ENCODE peak calls at places on chromosomes 5 and 9, in four cellular contexts. J is A549, P is uterus, U is stomach. I is an unnamed sample.

GRCh38 chr5:99104538-99105132 is 175.8 kb upstream of the CHD1 start:
- DNase-seq in P (no peak), J (peak), U (no peak), I (peak)

GRCh38 chr9:16238730-16239129 is 631.7 kb downstream of the BNC2 start:
- DNase-seq in U (no peak), J (no peak), P (no peak), I (no peak)

GRCh38 chr9:70021026-70021571 is 22.5 kb upstream of the MAMDC2 start:
- DNase-seq in P (no peak), J (no peak), U (peak), I (no peak)

GRCh38 chr9:113309204-113309813 is 6.1 kb upstream of the RNF183 start:
- DNase-seq in J (peak), U (peak), P (no peak), I (peak)

GRCh38 chr9:114344692-114345091 is 15.0 kb downstream of the ORM2 start:
- DNase-seq in J (no peak), P (no peak), U (no peak), I (no peak)

GRCh38 chr5:8907168-8907868 is 638.6 kb downstream of the SEMA5A start:
- DNase-seq in P (no peak), J (no peak), U (no peak), I (no peak)

GRCh38 chr5:73339165-73339564 is 109.4 kb downstream of the FOXD1 start:
- DNase-seq in P (no peak), U (no peak), J (no peak), I (no peak)

GRCh38 chr9:19342927-19343326 is 37.1 kb downstream of the RPS6 start:
- DNase-seq in U (no peak), P (no peak), J (no peak), I (no peak)

GRCh38 chr5:55997742-55998351 is 3.1 kb upstream of the IL6ST start:
- DNase-seq in U (no peak), P (no peak), J (peak), I (peak)

GRCh38 chr9:133701981-133702797 is 36.0 kb downstream of the SARDH start:
- DNase-seq in P (peak), J (no peak), U (no peak), I (no peak)

GRCh38 chr9:90140131-90140818 is 502.3 kb downstream of the DIRAS2 start:
- DNase-seq in U (no peak), P (no peak), J (no peak), I (no peak)

GRCh38 chr5:16437974-16438373 is 27.6 kb downstream of the ZNF622 start:
- DNase-seq in U (no peak), P (no peak), J (peak), I (peak)

GRCh38 chr9:127762111-127762676 is 16.3 kb downstream of the SH2D3C start:
- DNase-seq in P (no peak), J (no peak), U (no peak), I (no peak)

GRCh38 chr5:175027390-175027789 is 303.0 kb downstream of the MSX2 start:
- DNase-seq in U (no peak), J (no peak), P (no peak), I (peak)
- TF ChIP-seq CTCF in U (no peak), J (no peak), P (no peak), I (no peak)

DNA sequence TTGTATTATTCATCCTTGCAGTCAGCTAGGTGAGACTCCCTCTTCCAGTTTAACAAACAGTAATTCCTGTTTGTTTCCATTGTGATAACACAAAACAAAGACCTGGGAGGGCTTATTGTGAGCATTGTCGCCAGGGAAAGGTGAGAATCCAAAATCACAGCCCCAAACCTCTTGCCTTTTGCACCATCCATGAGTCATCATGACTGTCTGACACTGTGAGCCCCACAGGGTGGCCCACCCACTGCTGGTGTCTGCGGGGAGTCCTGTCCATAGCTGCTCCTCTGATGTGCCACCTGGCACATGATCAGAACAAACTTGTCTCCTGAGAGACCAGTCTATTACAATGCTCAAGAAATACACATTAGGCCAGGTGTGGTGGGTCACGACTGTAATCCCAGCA is 33.7 kb upstream of the S1PR3 start:
- DNase-seq in U (no peak), P (no peak), J (peak), I (no peak)
- TF ChIP-seq POLR2A in U (no peak), P (no peak), J (no peak), I (no peak)

GRCh38 chr9:34664281-34665108 is 2.0 kb upstream of the CCL27 start:
- DNase-seq in U (peak), P (peak), J (peak), I (peak)

GRCh38 chr9:34665381-34666250 is 3.2 kb upstream of the CCL27 start:
- DNase-seq in P (peak), J (peak), U (peak), I (peak)

GRCh38 chr9:34665109-34665380 is 2.6 kb upstream of the CCL27 start:
- DNase-seq in U (no peak), J (no peak), P (no peak), I (no peak)

GRCh38 chr9:34663296-34663590 is 786 bp upstream of the CCL27 start:
- DNase-seq in J (no peak), U (no peak), P (no peak), I (no peak)

GRCh38 chr9:34662544-34663295 is at the start of gene CCL27:
- DNase-seq in P (no peak), U (no peak), J (no peak), I (no peak)
- TF ChIP-seq CTCF in P (no peak), U (no peak), J (no peak), I (no peak)

DNA sequence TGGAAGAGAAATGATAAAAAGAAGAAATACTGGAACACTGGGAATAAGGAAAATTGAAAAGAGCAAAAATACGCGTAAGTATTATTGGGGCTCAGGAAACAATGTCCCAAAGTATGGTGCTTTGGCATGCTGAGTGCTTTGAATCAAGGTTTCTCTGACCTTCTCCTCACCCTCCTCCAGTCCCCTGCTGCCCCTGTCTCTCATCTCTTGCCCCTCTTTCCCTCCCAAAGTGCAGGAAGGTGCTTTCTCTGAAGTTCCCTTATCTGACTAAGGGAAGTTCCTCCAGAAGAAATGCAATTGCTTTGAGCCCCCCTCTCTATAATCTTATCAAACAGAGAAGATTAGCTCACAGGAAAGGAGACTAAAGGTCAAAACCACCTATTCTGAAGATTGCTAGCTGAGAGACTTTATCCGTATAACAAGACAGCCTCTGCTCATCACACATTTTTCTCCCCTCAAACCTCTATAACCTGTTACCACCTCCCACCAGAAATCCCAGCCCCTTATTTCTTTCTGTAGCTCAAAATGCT is 288.2 kb downstream of the ARL15 start:
- DNase-seq in P (no peak), U (no peak), J (no peak), I (no peak)
- TF ChIP-seq POLR2A in P (no peak), U (no peak), J (no peak), I (no peak)

GRCh38 chr5:53560506-53561191 is at the start of gene NDUFS4:
- DNase-seq in U (peak), J (peak), P (peak), I (peak)
- TF ChIP-seq CTCF in U (no peak), J (no peak), P (no peak), I (no peak)

I was measured in K562.